ENCODE peak calls at places on chromosomes 6 and 20, in seven cellular contexts. Y, Z, C, U, A, K and N are unnamed samples.

GRCh38 chr20:63542696-63543095 is 4.9 kb downstream of the SRMS start:
- DNase-seq in Y (no peak), Z (no peak), C (no peak), U (no peak), A (no peak), K (no peak), N (no peak)

GRCh38 chr6:106475280-106475679 is 114.8 kb downstream of the CRYBG1 start:
- DNase-seq in Y (no peak), Z (no peak), C (no peak), U (no peak), A (no peak), K (no peak), N (no peak)

GRCh38 chr6:152301021-152301805 is 335.9 kb downstream of the SYNE1 start:
- DNase-seq in Y (no peak), Z (no peak), C (no peak), U (peak; percentile 89), A (no peak), K (no peak), N (no peak)

GRCh38 chr6:37938909-37939308 is 119.4 kb downstream of the ZFAND3 start:
- DNase-seq in Y (no peak), Z (no peak), C (no peak), U (no peak), A (no peak), K (no peak), N (no peak)

GRCh38 chr6:118574051-118574865 is 26.2 kb downstream of the PLN start:
- DNase-seq in Y (no peak), Z (no peak), C (no peak), U (no peak), A (no peak), K (no peak), N (no peak)

GRCh38 chr6:39422273-39422672 is 99.8 kb upstream of the KCNK16 start:
- DNase-seq in Y (no peak), Z (no peak), C (no peak), U (no peak), A (no peak), K (no peak), N (no peak)

GRCh38 chr20:51221791-51222408 is 199.0 kb upstream of the KCNG1 start:
- DNase-seq in Y (peak; percentile 40), Z (peak; percentile 55), C (no peak), U (no peak), A (no peak), K (no peak), N (peak; percentile 48)

GRCh38 chr6:11491998-11492397 is 45.6 kb upstream of the TMEM170B start:
- DNase-seq in Y (no peak), Z (no peak), C (no peak), U (no peak), A (no peak), K (no peak), N (no peak)

GRCh38 chr6:10373642-10374359 is 41.1 kb downstream of the TFAP2A start:
- DNase-seq in Y (no peak), Z (no peak), C (no peak), U (peak; percentile 12), A (no peak), K (no peak), N (no peak)

GRCh38 chr20:4713401-4713800 is 8.3 kb upstream of the PRND start:
- DNase-seq in Y (peak; percentile 79), Z (no peak), C (no peak), U (no peak), A (no peak), K (no peak), N (no peak)

GRCh38 chr6:66149132-66149531 is 442.1 kb upstream of the EYS start:
- DNase-seq in Y (no peak), Z (no peak), C (no peak), U (no peak), A (no peak), K (no peak), N (no peak)

GRCh38 chr6:151847064-151847463 is 39.6 kb downstream of the ESR1 start:
- DNase-seq in Y (no peak), Z (peak; percentile 55), C (no peak), U (peak; percentile 46), A (no peak), K (no peak), N (peak; percentile 64)

GRCh38 chr6:30643656-30644055 is 3.3 kb upstream of the C6orf136 start:
- DNase-seq in Y (no peak), Z (no peak), C (no peak), U (no peak), A (no peak), K (no peak), N (no peak)

GRCh38 chr20:5080384-5080877 is 39.3 kb downstream of the PCNA start:
- DNase-seq in Y (no peak), Z (no peak), C (peak; percentile 48), U (no peak), A (no peak), K (no peak), N (no peak)

GRCh38 chr6:157596461-157596860 is 215.5 kb downstream of the ZDHHC14 start:
- DNase-seq in Y (no peak), Z (no peak), C (no peak), U (no peak), A (no peak), K (no peak), N (no peak)

GRCh38 chr6:132190815-132191175 is 210.5 kb downstream of the MOXD1 start:
- DNase-seq in Y (no peak), Z (no peak), C (no peak), U (no peak), A (no peak), K (no peak), N (no peak)

DNA sequence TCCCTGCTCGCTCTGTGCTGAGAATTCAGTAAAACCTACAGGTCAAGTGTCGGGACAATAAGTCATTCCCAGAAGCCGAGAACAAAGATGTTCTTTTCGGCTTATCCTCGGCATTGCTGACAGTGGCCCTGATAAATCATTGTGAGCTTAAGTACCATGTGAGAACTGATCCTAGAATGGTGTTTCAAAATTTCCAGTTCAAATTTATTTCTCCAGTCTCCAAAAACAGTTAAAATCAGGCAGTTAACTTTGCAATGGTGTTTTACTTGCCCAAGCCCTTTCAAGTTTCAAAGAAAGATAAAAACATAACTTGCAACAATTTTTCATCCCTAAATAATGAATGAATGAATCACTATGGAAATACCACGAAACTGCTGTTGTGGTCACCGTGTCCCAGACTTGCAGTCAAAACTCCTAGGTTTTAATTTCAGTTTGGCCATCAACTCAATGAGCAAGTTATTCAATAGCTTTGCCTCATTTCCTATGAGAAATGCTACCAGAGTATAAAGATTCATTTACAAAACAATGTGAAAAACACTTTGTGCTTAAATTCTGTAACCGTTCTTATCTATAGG is 4.3 kb downstream of the ATP5F1E start:
- DNase-seq in Y (no peak), Z (no peak), C (no peak), U (no peak), A (no peak), K (no peak), N (no peak)
- TF ChIP-seq JUND in Y (no peak), Z (no peak), C (no peak), U (no peak), A (no peak), K (no peak), N (no peak)

GRCh38 chr6:128580224-128581110 is 60.1 kb upstream of the PTPRK start:
- DNase-seq in Y (no peak), Z (no peak), C (no peak), U (no peak), A (no peak), K (no peak), N (no peak)
- TF ChIP-seq JUND in Y (no peak), Z (no peak), C (no peak), U (no peak), A (no peak), K (no peak), N (no peak)

DNA sequence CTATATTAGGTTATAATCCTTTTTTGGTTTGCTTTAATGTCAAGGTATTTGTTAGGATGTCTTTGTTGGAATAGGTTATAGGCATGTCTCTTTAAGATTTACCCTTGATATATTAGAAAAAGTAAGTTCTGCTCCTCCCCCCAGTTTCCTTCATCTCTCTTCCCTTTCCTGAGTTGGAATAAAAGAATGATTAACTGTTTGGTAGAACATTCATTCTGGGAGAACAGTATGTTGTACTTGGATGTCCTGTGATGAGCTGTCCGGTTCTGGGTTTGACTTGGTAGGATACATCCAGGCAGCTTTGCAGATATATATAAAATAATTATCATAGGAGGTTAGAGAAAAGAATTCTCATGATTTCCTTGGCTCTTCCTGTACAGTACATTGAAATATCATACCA is 199.6 kb upstream of the RREB1 start:
- DNase-seq in Y (no peak), Z (no peak), C (no peak), U (no peak), A (no peak), K (no peak), N (no peak)
- TF ChIP-seq JUND in Y (no peak), Z (no peak), C (no peak), U (no peak), A (no peak), K (no peak), N (no peak)

DNA sequence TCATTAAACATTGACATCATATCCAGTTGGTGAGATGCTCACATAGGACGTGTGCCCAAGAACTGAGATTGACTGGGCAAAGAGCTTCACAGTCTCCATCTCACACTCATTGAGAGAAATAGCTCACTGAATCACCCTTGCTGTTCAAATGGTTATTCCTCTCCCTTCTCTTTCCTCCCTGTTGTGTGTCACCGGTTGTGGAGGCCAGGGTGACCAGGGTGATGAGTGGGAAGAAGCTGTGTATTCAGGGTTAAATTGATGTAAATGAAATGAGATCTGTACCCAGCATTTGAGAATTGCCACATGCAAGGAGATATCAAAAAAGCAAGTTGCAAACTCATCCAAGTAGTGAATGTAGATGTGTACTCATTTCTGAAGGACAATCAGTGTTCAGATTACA is 36.6 kb upstream of the VAPB start:
- DNase-seq in Y (no peak), Z (no peak), C (no peak), U (no peak), A (no peak), K (no peak), N (no peak)
- TF ChIP-seq JUND in Y (no peak), Z (no peak), C (no peak), U (no peak), A (no peak), K (no peak), N (no peak)

DNA sequence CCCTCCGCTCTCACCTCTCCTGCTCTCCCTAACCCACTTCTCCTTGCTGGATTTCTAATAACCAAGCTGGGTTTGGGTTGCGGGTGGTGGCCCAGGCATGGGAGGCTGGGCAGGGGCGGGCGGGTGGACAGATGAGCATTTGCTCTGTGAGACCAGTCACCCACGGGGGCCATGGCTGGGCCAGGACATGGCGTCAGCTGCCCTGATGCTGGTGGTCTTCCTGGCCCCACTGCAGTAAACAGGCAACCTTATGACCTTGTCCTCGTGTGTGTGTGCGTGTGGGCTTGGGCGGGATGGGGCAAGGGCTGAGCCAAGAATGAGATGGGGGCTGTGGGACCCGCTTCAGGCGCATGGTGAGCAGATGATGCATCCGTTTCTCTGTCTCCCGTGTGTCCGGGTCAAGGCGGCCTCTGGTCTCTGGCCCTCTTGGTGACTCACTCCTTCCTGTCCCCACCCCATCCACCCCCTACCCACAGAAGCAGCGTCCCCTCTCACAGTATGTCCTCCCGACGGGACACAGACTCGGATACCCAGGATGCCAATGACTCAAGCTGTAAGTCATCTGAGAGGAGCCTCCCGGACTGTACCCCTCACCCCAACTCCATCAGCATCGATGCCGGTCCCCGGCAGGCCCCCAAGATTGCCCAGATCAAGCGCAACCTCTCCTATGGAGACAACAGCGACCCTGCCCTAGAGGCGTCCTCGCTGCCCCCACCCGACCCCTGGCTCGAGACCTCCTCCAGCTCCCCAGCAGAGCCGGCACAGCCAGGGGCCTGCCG is 41.4 kb upstream of the MYL9 start:
- DNase-seq in Y (no peak), Z (no peak), C (no peak), U (no peak), A (no peak), K (no peak), N (no peak)
- TF ChIP-seq JUND in Y (no peak), Z (no peak), C (no peak), U (no peak), A (peak; percentile 42), K (no peak), N (no peak)